ENCODE peak calls at places on chromosomes 6 and 20, in five cellular contexts. E is omental fat pad, G is neural crest cell, C is epithelial cell of esophagus, T is HCT116. Y is an unnamed sample.

GRCh38 chr6:31820051-31820389 is 4.7 kb downstream of the HSPA1A start:
- DNase-seq in G (no peak), C (no peak), T (no peak), E (no peak), Y (no peak)

GRCh38 chr20:2385026-2385425 is 4.3 kb downstream of the TGM6 start:
- DNase-seq in T (no peak), G (no peak), C (no peak), E (no peak), Y (no peak)

GRCh38 chr20:8693709-8694108 is 375.2 kb upstream of the PLCB4 start:
- DNase-seq in T (no peak), G (no peak), E (no peak), C (peak; percentile 27), Y (no peak)

GRCh38 chr6:111597687-111598086 is 8.0 kb downstream of the TRAF3IP2 start:
- DNase-seq in T (no peak), C (no peak), G (no peak), E (no peak), Y (no peak)

GRCh38 chr6:154395878-154396277 is 39.3 kb upstream of the IPCEF1 start:
- DNase-seq in T (no peak), C (no peak), E (no peak), G (no peak), Y (no peak)

GRCh38 chr6:41546866-41547798 is 951 bp downstream of the FOXP4 start:
- DNase-seq in C (peak; percentile 51), T (no peak), G (no peak), E (no peak), Y (peak; percentile 48)

GRCh38 chr20:59810376-59811187 is 122.9 kb downstream of the SYCP2 start:
- DNase-seq in C (no peak), G (no peak), E (no peak), T (no peak), Y (no peak)

GRCh38 chr20:47137231-47137865 is 219.2 kb downstream of the ZMYND8 start:
- DNase-seq in C (no peak), E (no peak), G (no peak), T (no peak), Y (no peak)

GRCh38 chr6:73746776-73747175 is 50.8 kb downstream of the CD109 start:
- DNase-seq in T (no peak), C (no peak), E (no peak), G (no peak), Y (no peak)

GRCh38 chr20:58777657-58778056 is 73.0 kb downstream of the GNAS-AS1 start:
- DNase-seq in G (no peak), C (no peak), E (no peak), T (no peak), Y (no peak)

GRCh38 chr6:37454420-37455125 is 21.6 kb downstream of the CMTR1 start:
- DNase-seq in T (no peak), E (no peak), C (no peak), G (no peak), Y (no peak)

GRCh38 chr6:21729431-21729830 is 135.9 kb downstream of the SOX4 start:
- DNase-seq in T (no peak), C (no peak), G (no peak), E (no peak), Y (no peak)

GRCh38 chr6:16391451-16391912 is 153.1 kb downstream of the GMPR start:
- DNase-seq in E (no peak), G (no peak), C (no peak), T (no peak), Y (no peak)

GRCh38 chr6:137764464-137764863 is 102.6 kb upstream of the TNFAIP3 start:
- DNase-seq in T (no peak), C (peak; percentile 93), E (no peak), G (no peak), Y (no peak)

GRCh38 chr6:52596371-52597028 is 19.6 kb upstream of the TRAM2 start:
- DNase-seq in T (no peak), E (no peak), C (peak; percentile 44), G (no peak), Y (no peak)

GRCh38 chr20:57384953-57385761 is 6.0 kb upstream of the RBM38 start:
- DNase-seq in G (no peak), E (no peak), T (no peak), C (no peak), Y (no peak)

GRCh38 chr6:144150673-144151009 is 324 bp downstream of the STX11 start:
- DNase-seq in T (peak; percentile 41), E (no peak), G (no peak), C (no peak), Y (no peak)

GRCh38 chr20:45892049-45892816 is 1.1 kb downstream of the CTSA start:
- DNase-seq in T (no peak), E (no peak), C (peak; percentile 48), G (no peak), Y (no peak)

GRCh38 chr20:34022154-34022842 is 28.6 kb downstream of the RALY start:
- DNase-seq in G (no peak), E (no peak), C (peak; percentile 33), T (peak; percentile 10), Y (peak; percentile 69)

GRCh38 chr20:44643596-44644383 is 7.7 kb downstream of the ADA start:
- DNase-seq in E (no peak), G (no peak), C (peak; percentile 88), T (no peak), Y (no peak)

GRCh38 chr6:44563397-44563796 is 175.9 kb downstream of the CDC5L start:
- DNase-seq in E (no peak), T (no peak), C (peak; percentile 58), G (no peak), Y (no peak)

GRCh38 chr20:40962733-40963504 is 65.7 kb upstream of the TOP1 start:
- DNase-seq in C (peak; percentile 69), E (peak; percentile 38), G (peak; percentile 82), T (peak; percentile 51), Y (peak; percentile 82)

GRCh38 chr6:89510393-89510792 is 77.4 kb downstream of the ANKRD6 start:
- DNase-seq in C (no peak), E (no peak), T (no peak), G (no peak), Y (no peak)

GRCh38 chr6:129429953-129430352 is 280.0 kb downstream of the ARHGAP18 start:
- DNase-seq in G (no peak), E (no peak), C (no peak), T (no peak), Y (no peak)

GRCh38 chr6:157023958-157024357 is 246.8 kb downstream of the ARID1B start:
- DNase-seq in G (no peak), T (no peak), C (no peak), E (no peak), Y (no peak)

GRCh38 chr6:119090256-119090655 is 11.8 kb upstream of the FAM184A start:
- DNase-seq in G (no peak), E (no peak), T (no peak), C (peak; percentile 44), Y (no peak)

GRCh38 chr6:38078671-38079070 is 259.1 kb downstream of the ZFAND3 start:
- DNase-seq in E (no peak), G (no peak), T (no peak), C (no peak), Y (no peak)

GRCh38 chr20:38034961-38035360 is 1.4 kb downstream of the RPRD1B start:
- DNase-seq in C (peak; percentile 27), G (no peak), E (no peak), T (no peak), Y (no peak)

GRCh38 chr20:38032585-38033329 is 499 bp downstream of the TTI1 start:
- DNase-seq in T (no peak), C (no peak), G (no peak), E (no peak), Y (peak; percentile 70)

GRCh38 chr20:38031957-38032356 is 1.3 kb downstream of the TTI1 start:
- DNase-seq in G (no peak), T (no peak), E (no peak), C (no peak), Y (no peak)

GRCh38 chr20:38034108-38034649 is 633 bp downstream of the RPRD1B start:
- DNase-seq in C (no peak), T (no peak), E (no peak), G (no peak), Y (no peak)

DNA sequence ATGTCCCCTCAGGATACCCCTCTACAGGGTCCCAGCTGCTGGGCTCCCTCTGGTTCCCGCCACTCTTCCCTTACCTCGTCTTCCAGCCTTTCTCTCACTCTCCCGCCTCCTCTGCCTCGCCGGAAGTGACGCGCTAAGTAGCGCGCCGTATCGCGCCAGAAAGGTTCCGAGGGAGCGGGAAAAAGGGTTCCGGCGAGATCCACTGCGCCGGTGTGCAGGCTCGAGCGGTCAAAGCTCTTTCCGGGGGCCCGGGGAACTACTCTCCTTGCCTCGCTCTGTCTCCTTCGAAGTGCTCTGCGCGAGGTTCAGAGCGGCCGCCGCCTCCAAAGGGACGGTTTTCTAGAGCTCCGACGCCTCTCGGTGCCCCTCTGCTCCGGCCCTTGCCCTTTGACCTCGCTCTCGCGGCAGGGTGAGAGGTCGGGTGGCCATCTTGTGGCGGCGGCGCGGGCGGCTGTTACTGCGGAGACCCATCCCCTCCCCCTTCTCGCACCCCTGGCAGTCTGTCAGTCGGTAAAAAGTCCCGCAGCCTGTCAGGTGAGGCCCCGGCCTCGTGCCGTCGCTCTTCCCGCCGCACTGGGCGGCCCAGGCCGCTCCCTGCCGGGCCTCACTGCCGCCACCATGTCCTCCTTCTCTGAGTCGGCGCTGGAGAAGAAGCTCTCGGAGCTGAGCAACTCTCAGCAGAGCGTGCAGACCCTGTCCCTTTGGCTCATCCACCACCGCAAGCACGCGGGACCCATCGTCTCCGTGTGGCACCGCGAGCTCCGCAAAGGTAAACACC is at the start of the genes RPRD1B and TTI1:
- DNase-seq in E (peak; percentile 80), T (peak; percentile 80), C (peak; percentile 91), G (peak; percentile 81), Y (peak; percentile 88)
- TF ChIP-seq CTCF in E (no peak), T (no peak), C (no peak), G (no peak), Y (no peak)

DNA sequence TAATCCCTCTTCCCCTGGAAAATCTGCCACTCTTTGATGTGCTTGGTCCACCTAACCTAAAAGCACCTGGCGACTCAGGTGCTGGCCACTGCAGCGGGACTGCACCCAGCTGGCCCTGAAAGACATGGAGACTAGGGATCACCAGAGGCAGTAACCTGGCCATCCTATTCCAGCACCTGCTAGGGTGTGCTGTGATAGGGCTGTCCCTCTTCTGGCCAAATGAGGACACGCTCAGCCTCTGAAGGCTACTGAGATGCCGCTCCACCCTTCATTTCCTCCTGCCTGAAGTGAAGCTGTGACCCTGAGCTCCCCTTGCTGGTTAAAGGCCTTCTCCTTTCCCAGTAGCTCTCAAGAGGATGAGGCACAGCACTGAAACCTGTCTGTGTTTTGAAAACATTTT is 24.4 kb downstream of the FOXC1 start:
- DNase-seq in T (no peak), C (no peak), E (no peak), G (no peak), Y (no peak)
- TF ChIP-seq CTCF in T (no peak), C (no peak), E (no peak), G (no peak), Y (no peak)

GRCh38 chr6:13453771-13454251 is 33.6 kb downstream of the GFOD1 start:
- DNase-seq in T (peak; percentile 80), E (no peak), G (no peak), C (peak; percentile 95), Y (no peak)

GRCh38 chr6:13453172-13453552 is 34.2 kb downstream of the GFOD1 start:
- DNase-seq in E (no peak), C (no peak), G (no peak), T (no peak), Y (no peak)

GRCh38 chr6:13452346-13453171 is 34.8 kb downstream of the GFOD1 start:
- DNase-seq in T (no peak), G (no peak), E (no peak), C (no peak), Y (no peak)

GRCh38 chr6:13455604-13456003 is 31.8 kb downstream of the GFOD1 start:
- DNase-seq in E (no peak), T (no peak), G (no peak), C (no peak), Y (no peak)

GRCh38 chr6:13454286-13455221 is 32.8 kb downstream of the GFOD1 start:
- DNase-seq in T (no peak), C (peak; percentile 42), E (no peak), G (no peak), Y (no peak)
- TF ChIP-seq CTCF in T (no peak), C (no peak), E (no peak), G (no peak), Y (peak; percentile 50)

GRCh38 chr20:4026093-4026601 is 10.8 kb upstream of the RNF24 start:
- DNase-seq in G (no peak), C (peak; percentile 74), E (no peak), T (no peak), Y (no peak)
- TF ChIP-seq CTCF in G (peak; percentile 15), C (peak; percentile 56), E (no peak), T (no peak), Y (no peak)

Y was measured in GM10248.